ENCODE peak calls at places on chromosome 13, in eight cellular contexts. One of them, this sample, is unnamed.

GRCh38 chr13:25980255-25980654 is 71.6 kb downstream of the SHISA2 start:
- DNase-seq in fibroblast of mammary gland: no peak
- DNase-seq in AG09309: no peak
- DNase-seq in cardiac muscle cell: peak; percentile 50
- DNase-seq in HL-60: no peak
- DNase-seq in astrocyte of the spinal cord: no peak
- DNase-seq in GM23338: peak; percentile 92
- DNase-seq in uterus: no peak
- DNase-seq in this sample: no peak

GRCh38 chr13:99796175-99796819 is 175.3 kb downstream of the ZIC5 start:
- DNase-seq in cardiac muscle cell: peak; percentile 87
- DNase-seq in GM23338: peak; percentile 94
- DNase-seq in AG09309: no peak
- DNase-seq in HL-60: peak; percentile 25
- DNase-seq in fibroblast of mammary gland: peak; percentile 51
- DNase-seq in astrocyte of the spinal cord: peak; percentile 52
- DNase-seq in uterus: no peak
- DNase-seq in this sample: no peak

GRCh38 chr13:78787189-78787588 is 128.2 kb upstream of the OBI1 start:
- DNase-seq in GM23338: no peak
- DNase-seq in HL-60: peak; percentile 22
- DNase-seq in AG09309: no peak
- DNase-seq in uterus: no peak
- DNase-seq in cardiac muscle cell: no peak
- DNase-seq in astrocyte of the spinal cord: peak; percentile 22
- DNase-seq in fibroblast of mammary gland: no peak
- DNase-seq in this sample: no peak

GRCh38 chr13:76764429-76764828 is 121.8 kb downstream of the KCTD12 start:
- DNase-seq in fibroblast of mammary gland: peak; percentile 80
- DNase-seq in GM23338: no peak
- DNase-seq in cardiac muscle cell: no peak
- DNase-seq in AG09309: no peak
- DNase-seq in astrocyte of the spinal cord: peak; percentile 24
- DNase-seq in HL-60: peak; percentile 38
- DNase-seq in uterus: peak; percentile 61
- DNase-seq in this sample: no peak

GRCh38 chr13:52158629-52159158 is 703 bp downstream of the NEK3 start:
- DNase-seq in cardiac muscle cell: no peak
- DNase-seq in astrocyte of the spinal cord: peak; percentile 41
- DNase-seq in HL-60: peak; percentile 12
- DNase-seq in AG09309: no peak
- DNase-seq in GM23338: peak; percentile 54
- DNase-seq in uterus: peak; percentile 33
- DNase-seq in fibroblast of mammary gland: peak; percentile 49
- DNase-seq in this sample: no peak

GRCh38 chr13:36912369-36912768 is 7.7 kb downstream of the SMAD9 start:
- DNase-seq in cardiac muscle cell: no peak
- DNase-seq in GM23338: no peak
- DNase-seq in AG09309: no peak
- DNase-seq in fibroblast of mammary gland: no peak
- DNase-seq in HL-60: no peak
- DNase-seq in astrocyte of the spinal cord: no peak
- DNase-seq in uterus: no peak
- DNase-seq in this sample: no peak

GRCh38 chr13:87893982-87894527 is 222.9 kb downstream of the SLITRK5 start:
- DNase-seq in cardiac muscle cell: no peak
- DNase-seq in astrocyte of the spinal cord: no peak
- DNase-seq in uterus: no peak
- DNase-seq in fibroblast of mammary gland: no peak
- DNase-seq in GM23338: no peak
- DNase-seq in HL-60: no peak
- DNase-seq in AG09309: no peak
- DNase-seq in this sample: no peak

GRCh38 chr13:49676581-49677298 is 14.5 kb downstream of the EBPL start:
- DNase-seq in AG09309: no peak
- DNase-seq in HL-60: no peak
- DNase-seq in astrocyte of the spinal cord: no peak
- DNase-seq in cardiac muscle cell: no peak
- DNase-seq in fibroblast of mammary gland: no peak
- DNase-seq in GM23338: no peak
- DNase-seq in uterus: no peak
- DNase-seq in this sample: no peak

GRCh38 chr13:95494082-95494681 is 58.3 kb upstream of the CLDN10 start:
- DNase-seq in uterus: no peak
- DNase-seq in AG09309: peak; percentile 28
- DNase-seq in astrocyte of the spinal cord: peak; percentile 75
- DNase-seq in HL-60: peak; percentile 77
- DNase-seq in GM23338: peak; percentile 77
- DNase-seq in fibroblast of mammary gland: peak; percentile 72
- DNase-seq in cardiac muscle cell: peak; percentile 65
- DNase-seq in this sample: no peak

GRCh38 chr13:39516140-39516539 is 86.9 kb downstream of the LHFPL6 start:
- DNase-seq in astrocyte of the spinal cord: no peak
- DNase-seq in GM23338: no peak
- DNase-seq in HL-60: no peak
- DNase-seq in uterus: no peak
- DNase-seq in AG09309: no peak
- DNase-seq in fibroblast of mammary gland: no peak
- DNase-seq in cardiac muscle cell: no peak
- DNase-seq in this sample: no peak

GRCh38 chr13:29621401-29621800 is 25.9 kb upstream of the SLC7A1 start:
- DNase-seq in GM23338: no peak
- DNase-seq in fibroblast of mammary gland: peak; percentile 58
- DNase-seq in cardiac muscle cell: no peak
- DNase-seq in astrocyte of the spinal cord: peak; percentile 54
- DNase-seq in AG09309: no peak
- DNase-seq in HL-60: no peak
- DNase-seq in uterus: no peak
- DNase-seq in this sample: no peak

GRCh38 chr13:29619995-29620394 is 24.5 kb upstream of the SLC7A1 start:
- DNase-seq in GM23338: no peak
- DNase-seq in HL-60: no peak
- DNase-seq in uterus: no peak
- DNase-seq in astrocyte of the spinal cord: peak; percentile 29
- DNase-seq in cardiac muscle cell: no peak
- DNase-seq in AG09309: no peak
- DNase-seq in fibroblast of mammary gland: no peak
- DNase-seq in this sample: no peak

GRCh38 chr13:29624997-29625396 is 29.5 kb upstream of the SLC7A1 start:
- DNase-seq in AG09309: no peak
- DNase-seq in fibroblast of mammary gland: no peak
- DNase-seq in HL-60: no peak
- DNase-seq in astrocyte of the spinal cord: no peak
- DNase-seq in uterus: no peak
- DNase-seq in GM23338: no peak
- DNase-seq in cardiac muscle cell: no peak
- DNase-seq in this sample: no peak

DNA sequence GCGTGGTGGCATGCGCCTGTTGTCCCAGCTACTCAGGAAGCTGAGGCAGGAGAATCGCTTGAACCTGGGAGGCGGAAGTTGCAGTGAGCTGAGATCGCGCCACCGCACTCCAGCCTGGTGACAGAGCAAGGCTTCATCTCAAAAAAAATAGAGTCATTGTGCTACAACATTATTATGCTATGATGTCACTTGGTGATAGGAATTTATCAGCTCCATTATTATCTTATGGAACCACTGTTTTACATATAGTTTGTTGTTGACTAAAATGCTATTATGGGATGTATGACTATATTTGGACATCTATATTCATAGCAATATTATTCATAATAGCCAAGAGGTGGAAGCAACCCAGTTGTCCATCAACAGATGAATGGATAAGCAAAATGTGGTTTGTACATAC is 26.4 kb upstream of the SLC7A1 start:
- DNase-seq in fibroblast of mammary gland: no peak
- DNase-seq in cardiac muscle cell: no peak
- DNase-seq in AG09309: no peak
- DNase-seq in uterus: no peak
- DNase-seq in GM23338: no peak
- DNase-seq in HL-60: no peak
- DNase-seq in astrocyte of the spinal cord: no peak
- DNase-seq in this sample: no peak
- H3K4me3 ChIP-seq in fibroblast of mammary gland: no peak overlapping the region
- H3K4me3 ChIP-seq in cardiac muscle cell: no peak overlapping the region
- H3K4me3 ChIP-seq in AG09309: no peak overlapping the region
- H3K4me3 ChIP-seq in uterus: no peak overlapping the region
- H3K4me3 ChIP-seq in GM23338: no peak overlapping the region
- H3K4me3 ChIP-seq in HL-60: no peak overlapping the region
- H3K4me3 ChIP-seq in astrocyte of the spinal cord: no peak overlapping the region
- H3K4me3 ChIP-seq in this sample: no peak overlapping the region

DNA sequence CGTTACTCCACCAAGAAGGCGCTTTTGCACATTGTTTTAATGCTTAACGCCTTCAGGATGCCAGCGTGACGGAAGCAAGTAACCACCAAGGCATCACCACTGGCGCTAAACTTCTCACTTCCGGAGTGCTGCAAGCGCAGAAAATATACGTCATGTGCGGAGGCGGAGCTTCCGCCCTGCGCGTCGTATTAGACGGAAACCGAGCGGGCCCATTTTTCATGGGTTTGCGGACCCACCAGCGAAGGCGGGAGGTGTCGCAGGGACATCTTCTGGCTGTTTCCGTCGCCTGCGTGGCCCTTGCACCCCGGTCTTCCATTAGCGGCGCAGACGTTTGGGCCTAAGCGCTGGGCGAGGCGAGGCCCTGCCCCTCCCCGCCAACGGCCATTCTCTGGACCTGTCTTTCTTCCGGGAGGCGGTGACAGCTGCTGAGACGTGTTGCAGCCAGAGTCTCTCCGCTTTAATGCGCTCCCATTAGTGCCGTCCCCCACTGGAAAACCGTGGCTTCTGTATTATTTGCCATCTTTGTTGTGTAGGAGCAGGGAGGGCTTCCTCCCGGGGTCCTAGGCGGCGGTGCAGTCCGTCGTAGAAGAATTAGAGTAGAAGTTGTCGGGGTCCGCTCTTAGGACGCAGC is at the start of gene ERCC5:
- DNase-seq in astrocyte of the spinal cord: peak; percentile 96
- DNase-seq in HL-60: peak; percentile 99
- DNase-seq in uterus: peak; percentile 92
- DNase-seq in fibroblast of mammary gland: peak; percentile 95
- DNase-seq in GM23338: peak; percentile 97
- DNase-seq in AG09309: peak; percentile 79
- DNase-seq in cardiac muscle cell: peak; percentile 94
- DNase-seq in this sample: peak; percentile 92
- TF ChIP-seq CTCF in astrocyte of the spinal cord: no peak
- TF ChIP-seq CTCF in HL-60: no peak
- TF ChIP-seq CTCF in uterus: peak; percentile 32
- TF ChIP-seq CTCF in fibroblast of mammary gland: no peak
- TF ChIP-seq CTCF in GM23338: no peak
- TF ChIP-seq CTCF in AG09309: no peak
- TF ChIP-seq CTCF in cardiac muscle cell: no peak
- TF ChIP-seq CTCF in this sample: no peak

GRCh38 chr13:27789495-27790303 is 2.6 kb upstream of the GSX1 start:
- DNase-seq in HL-60: no peak
- DNase-seq in AG09309: no peak
- DNase-seq in fibroblast of mammary gland: no peak
- DNase-seq in uterus: no peak
- DNase-seq in astrocyte of the spinal cord: no peak
- DNase-seq in GM23338: peak; percentile 65
- DNase-seq in cardiac muscle cell: no peak
- DNase-seq in this sample: no peak
- H3K4me3 ChIP-seq in HL-60: peak overlapping the region; percentile 14
- H3K4me3 ChIP-seq in AG09309: no peak overlapping the region
- H3K4me3 ChIP-seq in fibroblast of mammary gland: no peak overlapping the region
- H3K4me3 ChIP-seq in uterus: no peak overlapping the region
- H3K4me3 ChIP-seq in astrocyte of the spinal cord: no peak overlapping the region
- H3K4me3 ChIP-seq in GM23338: peak overlapping the region; percentile 47
- H3K4me3 ChIP-seq in cardiac muscle cell: no peak overlapping the region
- H3K4me3 ChIP-seq in this sample: peak overlapping the region; percentile 19

GRCh38 chr13:105573134-105573533 is 962.3 kb downstream of the EFNB2 start:
- DNase-seq in uterus: no peak
- DNase-seq in GM23338: no peak
- DNase-seq in HL-60: no peak
- DNase-seq in cardiac muscle cell: no peak
- DNase-seq in astrocyte of the spinal cord: peak; percentile 30
- DNase-seq in fibroblast of mammary gland: no peak
- DNase-seq in AG09309: no peak
- DNase-seq in this sample: no peak
- TF ChIP-seq CTCF in uterus: no peak
- TF ChIP-seq CTCF in GM23338: no peak
- TF ChIP-seq CTCF in HL-60: no peak
- TF ChIP-seq CTCF in cardiac muscle cell: no peak
- TF ChIP-seq CTCF in astrocyte of the spinal cord: no peak
- TF ChIP-seq CTCF in fibroblast of mammary gland: no peak
- TF ChIP-seq CTCF in AG09309: no peak
- TF ChIP-seq CTCF in this sample: no peak

GRCh38 chr13:111210488-111210887 is 95.4 kb downstream of the ARHGEF7 start:
- DNase-seq in fibroblast of mammary gland: peak; percentile 76
- DNase-seq in astrocyte of the spinal cord: peak; percentile 91
- DNase-seq in AG09309: peak; percentile 68
- DNase-seq in uterus: no peak
- DNase-seq in GM23338: no peak
- DNase-seq in cardiac muscle cell: no peak
- DNase-seq in HL-60: no peak
- DNase-seq in this sample: no peak
- H3K4me3 ChIP-seq in fibroblast of mammary gland: peak overlapping the region; percentile 40
- H3K4me3 ChIP-seq in astrocyte of the spinal cord: peak overlapping the region; percentile 6
- H3K4me3 ChIP-seq in AG09309: peak overlapping the region; percentile 15
- H3K4me3 ChIP-seq in uterus: no peak overlapping the region
- H3K4me3 ChIP-seq in GM23338: no peak overlapping the region
- H3K4me3 ChIP-seq in cardiac muscle cell: no peak overlapping the region
- H3K4me3 ChIP-seq in HL-60: no peak overlapping the region
- H3K4me3 ChIP-seq in this sample: no peak overlapping the region

GRCh38 chr13:82675024-82675423 is 1207.2 kb downstream of the SLITRK1 start:
- DNase-seq in fibroblast of mammary gland: no peak
- DNase-seq in uterus: no peak
- DNase-seq in AG09309: no peak
- DNase-seq in cardiac muscle cell: no peak
- DNase-seq in HL-60: no peak
- DNase-seq in astrocyte of the spinal cord: no peak
- DNase-seq in GM23338: peak; percentile 80
- DNase-seq in this sample: no peak
- TF ChIP-seq CTCF in fibroblast of mammary gland: no peak
- TF ChIP-seq CTCF in uterus: no peak
- TF ChIP-seq CTCF in AG09309: no peak
- TF ChIP-seq CTCF in cardiac muscle cell: no peak
- TF ChIP-seq CTCF in HL-60: no peak
- TF ChIP-seq CTCF in astrocyte of the spinal cord: no peak
- TF ChIP-seq CTCF in GM23338: no peak
- TF ChIP-seq CTCF in this sample: no peak

GRCh38 chr13:97222934-97223710 is 989 bp downstream of the MBNL2 start:
- DNase-seq in astrocyte of the spinal cord: no peak
- DNase-seq in GM23338: peak; percentile 49
- DNase-seq in uterus: no peak
- DNase-seq in AG09309: no peak
- DNase-seq in fibroblast of mammary gland: no peak
- DNase-seq in cardiac muscle cell: no peak
- DNase-seq in HL-60: no peak
- DNase-seq in this sample: no peak
- H3K4me3 ChIP-seq in astrocyte of the spinal cord: peak overlapping the region; percentile 58
- H3K4me3 ChIP-seq in GM23338: peak overlapping the region; percentile 48
- H3K4me3 ChIP-seq in uterus: peak overlapping the region; percentile 52
- H3K4me3 ChIP-seq in AG09309: peak overlapping the region; percentile 58
- H3K4me3 ChIP-seq in fibroblast of mammary gland: peak overlapping the region; percentile 74
- H3K4me3 ChIP-seq in cardiac muscle cell: peak overlapping the region; percentile 87
- H3K4me3 ChIP-seq in HL-60: no peak overlapping the region
- H3K4me3 ChIP-seq in this sample: peak overlapping the region; percentile 74

GRCh38 chr13:103406967-103407366 is 340.8 kb upstream of the SLC10A2 start:
- DNase-seq in cardiac muscle cell: no peak
- DNase-seq in uterus: no peak
- DNase-seq in astrocyte of the spinal cord: no peak
- DNase-seq in GM23338: no peak
- DNase-seq in fibroblast of mammary gland: no peak
- DNase-seq in HL-60: no peak
- DNase-seq in AG09309: no peak
- DNase-seq in this sample: no peak
- TF ChIP-seq CTCF in cardiac muscle cell: no peak
- TF ChIP-seq CTCF in uterus: no peak
- TF ChIP-seq CTCF in astrocyte of the spinal cord: no peak
- TF ChIP-seq CTCF in GM23338: no peak
- TF ChIP-seq CTCF in fibroblast of mammary gland: no peak
- TF ChIP-seq CTCF in HL-60: no peak
- TF ChIP-seq CTCF in AG09309: no peak
- TF ChIP-seq CTCF in this sample: no peak

This sample was measured in GM12864.